ENCODE peak calls at places on chromosomes 16 and 17, in seven cellular contexts. Z, U, Y, D, V, P and T are unnamed samples.

GRCh38 chr17:57662021-57662420 is 83.1 kb downstream of the CCDC182 start:
- DNase-seq in Z (no peak), U (no peak), Y (no peak), D (no peak), V (no peak), P (no peak), T (no peak)

GRCh38 chr16:84423416-84423837 is 55.1 kb downstream of the ATP2C2 start:
- DNase-seq in Z (no peak), U (no peak), Y (peak; percentile 44), D (no peak), V (no peak), P (peak; percentile 42), T (peak; percentile 57)

GRCh38 chr17:76793775-76794174 is 55.9 kb downstream of the MFSD11 start:
- DNase-seq in Z (peak; percentile 59), U (no peak), Y (peak; percentile 61), D (peak; percentile 21), V (no peak), P (peak; percentile 34), T (peak; percentile 55)

GRCh38 chr17:52124561-52124960 is 34.0 kb downstream of the CA10 start:
- DNase-seq in Z (no peak), U (no peak), Y (no peak), D (no peak), V (no peak), P (no peak), T (no peak)

GRCh38 chr17:13420294-13421277 is 181.1 kb downstream of the HS3ST3A1 start:
- DNase-seq in Z (no peak), U (peak; percentile 90), Y (no peak), D (peak; percentile 11), V (no peak), P (peak; percentile 85), T (no peak)

GRCh38 chr16:80092686-80093085 is 448.1 kb upstream of the DYNLRB2 start:
- DNase-seq in Z (no peak), U (no peak), Y (no peak), D (peak; percentile 79), V (no peak), P (no peak), T (no peak)

GRCh38 chr16:85206472-85207356 is 94.4 kb upstream of the CIBAR2 start:
- DNase-seq in Z (peak; percentile 92), U (no peak), Y (peak; percentile 92), D (no peak), V (peak; percentile 69), P (peak; percentile 68), T (no peak)

GRCh38 chr16:3095869-3096268 is 3.2 kb downstream of the ZSCAN10 start:
- DNase-seq in Z (peak; percentile 80), U (no peak), Y (peak; percentile 57), D (no peak), V (no peak), P (no peak), T (no peak)

GRCh38 chr17:36529121-36529520 is 5.5 kb downstream of the MYO19 start:
- DNase-seq in Z (no peak), U (no peak), Y (no peak), D (no peak), V (no peak), P (peak; percentile 16), T (no peak)

GRCh38 chr16:48276102-48276501 is 28.8 kb upstream of the ABCC11 start:
- DNase-seq in Z (no peak), U (no peak), Y (no peak), D (no peak), V (peak; percentile 28), P (no peak), T (no peak)

GRCh38 chr17:50055055-50055425 is 870 bp upstream of the ITGA3 start:
- DNase-seq in Z (peak; percentile 85), U (no peak), Y (no peak), D (peak; percentile 85), V (peak; percentile 63), P (no peak), T (no peak)

GRCh38 chr16:11384184-11384955 is 39.1 kb downstream of the RMI2 start:
- DNase-seq in Z (no peak), U (no peak), Y (no peak), D (no peak), V (no peak), P (no peak), T (no peak)

GRCh38 chr17:15981646-15982580 is 17.6 kb downstream of the ZSWIM7 start:
- DNase-seq in Z (no peak), U (peak; percentile 46), Y (no peak), D (peak; percentile 37), V (no peak), P (peak; percentile 67), T (no peak)

GRCh38 chr17:14775761-14776492 is 475.0 kb downstream of the HS3ST3B1 start:
- DNase-seq in Z (no peak), U (no peak), Y (no peak), D (no peak), V (no peak), P (peak; percentile 68), T (no peak)

GRCh38 chr17:29707212-29707571 is 84.5 kb upstream of the CORO6 start:
- DNase-seq in Z (no peak), U (no peak), Y (no peak), D (no peak), V (no peak), P (no peak), T (no peak)

GRCh38 chr17:67575325-67575724 is 142.4 kb upstream of the NOL11 start:
- DNase-seq in Z (no peak), U (no peak), Y (no peak), D (no peak), V (no peak), P (no peak), T (no peak)

GRCh38 chr17:55676274-55676673 is 46.4 kb downstream of the TMEM100 start:
- DNase-seq in Z (no peak), U (no peak), Y (peak; percentile 35), D (no peak), V (no peak), P (no peak), T (no peak)

GRCh38 chr17:40547079-40547784 is 18.0 kb downstream of the CCR7 start:
- DNase-seq in Z (no peak), U (no peak), Y (no peak), D (no peak), V (peak; percentile 12), P (no peak), T (peak; percentile 92)

GRCh38 chr16:8481810-8482209 is 108.5 kb downstream of the TMEM114 start:
- DNase-seq in Z (no peak), U (no peak), Y (no peak), D (no peak), V (no peak), P (no peak), T (no peak)

GRCh38 chr16:49183911-49184310 is 97.7 kb downstream of the CBLN1 start:
- DNase-seq in Z (peak; percentile 56), U (no peak), Y (peak; percentile 37), D (no peak), V (no peak), P (no peak), T (peak; percentile 3)

GRCh38 chr17:14157822-14158221 is 78.8 kb downstream of the CDRT15 start:
- DNase-seq in Z (no peak), U (no peak), Y (no peak), D (no peak), V (no peak), P (no peak), T (no peak)

GRCh38 chr16:28984091-28984490 is 761 bp upstream of the LAT start:
- DNase-seq in Z (peak; percentile 32), U (no peak), Y (no peak), D (no peak), V (no peak), P (no peak), T (no peak)

GRCh38 chr16:66677179-66677578 is 19.4 kb downstream of the CMTM4 start:
- DNase-seq in Z (no peak), U (no peak), Y (no peak), D (no peak), V (no peak), P (no peak), T (no peak)

GRCh38 chr17:82869536-82869935 is 29.7 kb upstream of the ZNF750 start:
- DNase-seq in Z (no peak), U (no peak), Y (no peak), D (no peak), V (no peak), P (no peak), T (no peak)

GRCh38 chr17:45149669-45150603 is 1.7 kb downstream of the HEXIM1 start:
- DNase-seq in Z (peak; percentile 63), U (no peak), Y (peak; percentile 44), D (peak; percentile 25), V (peak; percentile 76), P (peak; percentile 65), T (no peak)

GRCh38 chr16:57607676-57608461 is 20.6 kb upstream of the ADGRG1 start:
- DNase-seq in Z (no peak), U (no peak), Y (no peak), D (no peak), V (peak; percentile 8), P (no peak), T (no peak)

GRCh38 chr16:75048546-75048945 is 49.7 kb downstream of the ZNRF1 start:
- DNase-seq in Z (no peak), U (no peak), Y (no peak), D (no peak), V (no peak), P (no peak), T (no peak)

GRCh38 chr16:55377840-55378239 is 53.8 kb downstream of the IRX6 start:
- DNase-seq in Z (no peak), U (no peak), Y (no peak), D (no peak), V (no peak), P (no peak), T (no peak)
- H3K4me3 ChIP-seq in Z (no peak overlapping the region), U (no peak overlapping the region), Y (no peak overlapping the region), D (no peak overlapping the region), V (no peak overlapping the region), P (no peak overlapping the region), T (no peak overlapping the region)

DNA sequence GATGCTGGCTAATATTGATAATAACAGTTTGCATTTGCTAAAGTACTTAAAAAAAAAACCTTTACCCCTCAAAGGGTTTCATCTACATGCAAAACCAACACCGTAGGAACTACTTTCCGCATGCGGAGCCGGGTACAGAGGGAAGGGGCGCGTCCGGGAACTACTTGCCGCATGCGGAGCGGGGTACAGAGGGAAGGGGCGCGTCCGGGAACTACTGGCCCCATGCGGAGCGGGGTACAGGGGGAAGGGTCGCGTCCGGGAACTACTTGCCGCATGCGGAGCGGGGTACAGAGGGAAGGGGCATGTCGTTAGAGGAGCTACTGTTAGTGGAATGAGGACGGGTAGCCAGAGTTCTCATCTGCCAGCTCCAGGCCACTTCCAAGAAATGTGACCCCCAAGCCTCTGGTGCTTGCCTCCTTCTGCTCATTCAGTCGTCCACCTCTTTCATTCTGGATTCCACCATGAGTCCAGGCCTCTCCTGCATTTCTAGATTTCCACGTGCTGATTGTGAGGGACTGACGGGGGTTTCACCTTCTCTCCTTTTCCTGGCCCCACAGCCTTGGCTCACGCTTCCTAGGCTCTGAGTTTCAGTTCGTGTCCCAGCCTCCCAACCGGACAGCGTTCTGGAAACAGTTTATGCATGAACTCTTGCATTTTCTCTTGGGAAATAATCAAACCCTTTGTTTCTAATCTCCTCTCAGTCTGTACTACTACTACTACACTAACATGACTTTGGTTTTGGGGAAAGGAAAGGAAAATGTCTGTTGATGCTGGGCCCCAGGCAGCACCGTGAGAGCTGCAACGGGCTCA is 26.9 kb downstream of the MINK1 start:
- DNase-seq in Z (peak; percentile 57), U (no peak), Y (no peak), D (no peak), V (no peak), P (peak; percentile 29), T (no peak)
- H3K4me3 ChIP-seq in Z (no peak overlapping the region), U (no peak overlapping the region), Y (no peak overlapping the region), D (no peak overlapping the region), V (no peak overlapping the region), P (no peak overlapping the region), T (no peak overlapping the region)

GRCh38 chr16:1433263-1433560 is 2.3 kb downstream of the PERCC1 start:
- DNase-seq in Z (peak; percentile 61), U (no peak), Y (no peak), D (no peak), V (no peak), P (no peak), T (no peak)
- H3K4me3 ChIP-seq in Z (no peak overlapping the region), U (no peak overlapping the region), Y (no peak overlapping the region), D (no peak overlapping the region), V (no peak overlapping the region), P (no peak overlapping the region), T (no peak overlapping the region)

GRCh38 chr16:86519649-86520316 is 9.5 kb downstream of the FOXF1 start:
- DNase-seq in Z (peak; percentile 94), U (no peak), Y (peak; percentile 82), D (peak; percentile 25), V (no peak), P (peak; percentile 59), T (no peak)
- H3K4me3 ChIP-seq in Z (no peak overlapping the region), U (no peak overlapping the region), Y (no peak overlapping the region), D (peak overlapping the region; percentile 31), V (peak overlapping the region; percentile 3), P (no peak overlapping the region), T (no peak overlapping the region)